ENCODE peak calls at places on chromosomes 16 and 17, in seven cellular contexts. B, H, S, U, X, O and Q are unnamed samples.

GRCh38 chr17:55343900-55344513 is 77.6 kb downstream of the MMD start:
- DNase-seq in B (no peak), H (no peak), S (no peak), U (no peak), X (no peak), O (no peak), Q (no peak)

GRCh38 chr17:9932481-9932880 is 27.4 kb upstream of the RCVRN start:
- DNase-seq in B (no peak), H (no peak), S (no peak), U (no peak), X (no peak), O (no peak), Q (no peak)

GRCh38 chr17:57861000-57861736 is 11.3 kb upstream of the MRPS23 start:
- DNase-seq in B (no peak), H (peak), S (peak), U (peak), X (peak), O (peak), Q (no peak)

GRCh38 chr17:77542551-77543490 is 402.1 kb downstream of the SEC14L1 start:
- DNase-seq in B (peak), H (peak), S (peak), U (peak), X (peak), O (peak), Q (peak)

GRCh38 chr17:9987779-9988585 is 82.9 kb upstream of the RCVRN start:
- DNase-seq in B (peak), H (no peak), S (peak), U (peak), X (peak), O (peak), Q (no peak)

GRCh38 chr17:30228011-30228410 is 7.5 kb downstream of the SLC6A4 start:
- DNase-seq in B (no peak), H (no peak), S (no peak), U (no peak), X (no peak), O (no peak), Q (no peak)

GRCh38 chr16:80158766-80159165 is 382.0 kb upstream of the DYNLRB2 start:
- DNase-seq in B (peak), H (peak), S (no peak), U (no peak), X (no peak), O (peak), Q (no peak)

GRCh38 chr16:54355251-54355650 is 68.7 kb upstream of the IRX3 start:
- DNase-seq in B (peak), H (no peak), S (no peak), U (no peak), X (no peak), O (peak), Q (no peak)

GRCh38 chr16:397135-397661 is at the start of gene NME4:
- DNase-seq in B (no peak), H (peak), S (no peak), U (peak), X (peak), O (peak), Q (peak)

GRCh38 chr17:73196500-73196899 is 3.6 kb downstream of the COG1 start:
- DNase-seq in B (no peak), H (no peak), S (no peak), U (no peak), X (no peak), O (peak), Q (no peak)
- TF ChIP-seq CTCF in B (peak), H (peak), S (peak), U (no peak), X (peak), O (peak), Q (no peak)

GRCh38 chr17:74695629-74696028 is 17.1 kb downstream of the CD300LF start:
- DNase-seq in B (no peak), H (no peak), S (no peak), U (no peak), X (no peak), O (no peak), Q (no peak)
- TF ChIP-seq CTCF in B (no peak), H (no peak), S (no peak), U (no peak), X (no peak), O (no peak), Q (no peak)

GRCh38 chr17:8151120-8151640 is 1.0 kb downstream of the PER1 start:
- DNase-seq in B (peak), H (peak), S (peak), U (peak), X (peak), O (peak), Q (peak)
- TF ChIP-seq CTCF in B (no peak), H (no peak), S (no peak), U (no peak), X (no peak), O (no peak), Q (no peak)

DNA sequence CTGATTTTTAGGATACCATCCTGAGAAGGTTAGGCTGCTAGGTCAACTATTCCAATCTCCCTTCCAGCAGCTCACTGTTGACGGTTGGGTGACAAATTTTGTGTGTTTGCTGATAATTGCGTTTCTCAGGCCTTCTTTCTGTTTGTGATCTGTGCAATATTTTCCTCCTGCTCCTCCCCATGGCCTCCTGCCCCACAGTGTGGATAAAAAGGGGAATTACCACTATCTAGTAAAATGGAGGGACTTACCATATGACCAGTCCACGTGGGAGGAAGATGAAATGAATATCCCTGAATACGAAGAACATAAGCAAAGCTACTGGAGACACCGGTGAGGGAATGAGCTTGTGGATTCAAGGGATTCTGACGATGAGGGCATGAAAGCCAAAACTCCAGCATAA is 9.2 kb downstream of the CHD3 start:
- DNase-seq in B (peak), H (peak), S (no peak), U (peak), X (no peak), O (peak), Q (no peak)
- TF ChIP-seq CTCF in B (peak), H (peak), S (peak), U (no peak), X (no peak), O (peak), Q (no peak)

GRCh38 chr16:84158455-84158854 is 13.3 kb downstream of the DNAAF1 start:
- DNase-seq in B (no peak), H (no peak), S (no peak), U (no peak), X (no peak), O (no peak), Q (no peak)
- TF ChIP-seq CTCF in B (no peak), H (no peak), S (no peak), U (no peak), X (no peak), O (no peak), Q (no peak)

GRCh38 chr17:61635913-61636432 is 45.0 kb upstream of the NACA2 start:
- DNase-seq in B (peak), H (peak), S (no peak), U (peak), X (peak), O (peak), Q (no peak)
- TF ChIP-seq CTCF in B (peak), H (peak), S (peak), U (peak), X (peak), O (peak), Q (peak)